ENCODE peak calls at places on chromosomes 12 and 14, in ten cellular contexts. E is gastrocnemius medialis, H is upper lobe of left lung, Z is esophagus squamous epithelium, I is HL-60, R is cardiac fibroblast, A is HCT116, B is sigmoid colon, S is PC-9, T is neuronal stem cell. D is an unnamed sample.

GRCh38 chr12:89211456-89211855 is 140.8 kb downstream of the DUSP6 start:
- DNase-seq in E (no peak), H (no peak), Z (no peak), I (no peak), R (no peak), A (no peak), B (no peak), S (no peak), T (no peak), D (no peak)

GRCh38 chr14:61218157-61218556 is 63.0 kb downstream of the TMEM30B start:
- DNase-seq in E (no peak), H (no peak), Z (no peak), I (no peak), R (no peak), A (no peak), B (no peak), S (no peak), T (no peak), D (no peak)

GRCh38 chr12:3227076-3227975 is 150.1 kb downstream of the TSPAN9 start:
- DNase-seq in E (no peak), H (no peak), Z (no peak), I (no peak), R (no peak), A (no peak), B (no peak), S (no peak), T (no peak), D (no peak)

GRCh38 chr14:95290769-95291440 is 28.8 kb downstream of the CLMN start:
- DNase-seq in E (peak; percentile 65), H (no peak), Z (no peak), I (no peak), R (no peak), A (no peak), B (no peak), S (peak; percentile 27), T (no peak), D (no peak)

GRCh38 chr12:109539508-109539907 is 33.8 kb downstream of the MMAB start:
- DNase-seq in E (no peak), H (no peak), Z (no peak), I (no peak), R (peak; percentile 27), A (no peak), B (no peak), S (no peak), T (no peak), D (no peak)

GRCh38 chr14:59246566-59246965 is 58.1 kb downstream of the DAAM1 start:
- DNase-seq in E (no peak), H (no peak), Z (no peak), I (no peak), R (no peak), A (no peak), B (no peak), S (no peak), T (no peak), D (no peak)

GRCh38 chr12:15688202-15688736 is 100.9 kb downstream of the EPS8 start:
- DNase-seq in E (peak; percentile 37), H (peak; percentile 62), Z (no peak), I (peak; percentile 4), R (peak; percentile 63), A (peak; percentile 93), B (peak; percentile 84), S (no peak), T (no peak), D (peak; percentile 77)

GRCh38 chr12:6367065-6367968 is 8.0 kb downstream of the SCNN1A start:
- DNase-seq in E (no peak), H (no peak), Z (no peak), I (peak; percentile 84), R (peak; percentile 68), A (no peak), B (no peak), S (no peak), T (no peak), D (no peak)

GRCh38 chr12:96193725-96194571 is at the start of gene ELK3:
- DNase-seq in E (peak; percentile 16), H (peak; percentile 78), Z (no peak), I (peak; percentile 70), R (peak; percentile 86), A (no peak), B (peak; percentile 84), S (peak; percentile 66), T (no peak), D (peak; percentile 78)

GRCh38 chr14:73472182-73473114 is 14.1 kb upstream of the NUMB start:
- DNase-seq in E (no peak), H (no peak), Z (no peak), I (no peak), R (peak; percentile 87), A (peak; percentile 60), B (no peak), S (no peak), T (peak; percentile 33), D (no peak)

GRCh38 chr14:75427482-75428229 is at the start of gene JDP2:
- DNase-seq in E (peak; percentile 90), H (peak; percentile 94), Z (no peak), I (peak; percentile 85), R (peak; percentile 91), A (peak; percentile 22), B (peak; percentile 98), S (peak; percentile 99), T (peak; percentile 71), D (peak; percentile 98)

GRCh38 chr12:122730215-122731014 is at the start of gene HCAR1:
- DNase-seq in E (no peak), H (no peak), Z (no peak), I (no peak), R (peak; percentile 52), A (no peak), B (no peak), S (peak; percentile 23), T (no peak), D (no peak)

GRCh38 chr14:39472078-39472477 is 39.8 kb upstream of the FBXO33 start:
- DNase-seq in E (no peak), H (no peak), Z (no peak), I (peak; percentile 71), R (no peak), A (no peak), B (no peak), S (no peak), T (no peak), D (no peak)

GRCh38 chr12:5262450-5262849 is 169.5 kb upstream of the NTF3 start:
- DNase-seq in E (no peak), H (no peak), Z (no peak), I (no peak), R (no peak), A (no peak), B (no peak), S (no peak), T (no peak), D (no peak)

GRCh38 chr14:52464175-52464574 is 88.1 kb downstream of the TXNDC16 start:
- DNase-seq in E (no peak), H (no peak), Z (no peak), I (no peak), R (no peak), A (no peak), B (no peak), S (no peak), T (no peak), D (no peak)
- H3K4me3 ChIP-seq in E (no peak overlapping the region), H (no peak overlapping the region), Z (no peak overlapping the region), I (no peak overlapping the region), R (no peak overlapping the region), A (no peak overlapping the region), B (no peak overlapping the region), S (no peak overlapping the region), T (no peak overlapping the region), D (no peak overlapping the region)

DNA sequence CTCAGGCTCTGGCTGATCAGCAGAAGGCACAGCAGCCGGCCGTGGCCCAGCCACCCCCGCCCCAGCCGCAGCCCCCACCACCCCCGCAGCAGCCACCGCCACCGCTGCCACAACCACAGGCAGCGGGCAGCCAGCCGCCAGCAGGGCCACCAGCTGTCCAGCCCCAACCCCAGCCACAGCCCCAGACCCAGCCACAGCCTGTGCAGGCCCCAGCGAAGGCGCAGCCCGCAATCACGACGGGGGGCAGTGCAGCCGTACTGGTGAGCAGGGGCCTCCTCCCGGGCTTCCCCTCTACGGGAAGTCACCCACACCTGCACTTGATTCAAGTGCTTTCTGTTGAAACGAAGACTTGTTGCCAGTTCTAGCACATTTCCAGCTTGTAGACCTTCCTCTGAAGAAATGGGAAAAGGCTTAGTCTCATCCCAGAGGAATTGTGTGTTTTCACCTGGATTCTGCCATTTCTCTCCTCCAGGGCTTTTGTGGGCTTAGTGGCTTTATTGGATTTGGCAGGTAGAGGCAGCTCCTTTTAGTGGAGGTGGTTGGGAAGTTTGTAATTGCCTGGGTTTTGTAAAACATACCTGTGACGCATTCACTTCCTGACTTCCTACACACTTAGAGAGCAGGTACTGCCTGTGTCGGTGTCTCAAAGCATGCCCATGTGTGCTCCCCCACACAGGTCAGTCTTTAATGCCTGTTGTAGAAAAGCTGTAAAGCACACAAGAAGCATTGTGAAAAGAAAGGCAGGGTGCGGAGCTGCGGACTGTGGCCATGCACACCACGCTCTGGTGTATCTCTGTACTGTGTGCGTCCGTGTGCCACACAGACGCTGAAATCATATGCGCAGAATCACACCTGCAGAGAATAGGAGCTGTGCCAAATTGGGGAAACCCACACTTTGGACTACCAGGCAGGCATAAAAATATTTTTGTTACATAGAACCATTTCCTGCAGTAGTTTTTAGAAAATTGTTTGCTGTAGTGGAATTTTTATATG is 90.5 kb downstream of the DDX51 start:
- DNase-seq in E (no peak), H (no peak), Z (no peak), I (no peak), R (no peak), A (no peak), B (no peak), S (no peak), T (no peak), D (peak; percentile 48)
- H3K4me3 ChIP-seq in E (no peak overlapping the region), H (no peak overlapping the region), Z (no peak overlapping the region), I (no peak overlapping the region), R (no peak overlapping the region), A (no peak overlapping the region), B (no peak overlapping the region), S (no peak overlapping the region), T (no peak overlapping the region), D (no peak overlapping the region)

DNA sequence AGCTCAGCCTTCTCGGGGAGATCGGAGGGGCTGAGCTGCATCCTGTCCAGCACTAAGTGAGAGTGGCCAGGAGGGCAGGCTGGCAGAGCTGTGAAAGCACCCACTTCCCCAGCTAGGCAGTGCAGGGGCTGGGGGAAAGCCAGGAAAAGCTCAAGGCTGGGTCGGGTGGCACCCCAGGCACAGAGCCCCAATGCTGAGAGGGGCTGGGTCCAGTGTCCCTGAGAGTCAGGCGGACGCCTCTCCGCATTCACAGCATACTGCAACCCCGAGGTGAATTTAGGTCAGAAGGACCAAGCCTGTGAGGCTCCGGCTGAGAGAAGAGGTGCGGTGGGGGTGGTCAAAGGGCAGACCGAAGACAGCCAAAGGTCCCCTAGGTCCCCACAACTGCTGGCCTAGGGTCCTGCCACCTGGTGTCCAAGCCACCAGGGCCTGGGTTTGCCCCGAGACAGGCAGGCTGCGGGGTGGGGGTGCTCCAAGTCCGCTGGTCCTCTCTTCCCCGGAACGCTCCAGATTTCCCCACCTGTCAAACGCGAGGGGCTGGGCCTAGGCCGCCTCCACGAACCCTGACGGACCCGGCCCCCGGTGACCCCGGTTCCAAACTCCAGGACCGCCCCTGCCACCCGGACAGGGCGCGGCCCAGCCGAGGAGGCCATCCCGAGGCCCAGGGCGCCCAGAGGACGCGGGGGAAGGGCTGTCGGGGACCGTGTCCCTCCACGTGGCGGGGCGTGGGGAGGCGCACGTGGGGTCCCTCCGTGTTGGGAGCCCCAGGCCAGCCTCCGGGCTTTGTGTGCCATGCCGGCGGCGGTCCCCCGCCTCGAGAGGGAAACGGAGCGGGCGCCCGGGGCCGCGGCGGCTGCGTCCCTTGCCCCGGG is 527 bp downstream of the CAMKK2 start:
- DNase-seq in E (no peak), H (no peak), Z (no peak), I (peak; percentile 31), R (peak; percentile 11), A (no peak), B (peak; percentile 73), S (no peak), T (peak; percentile 33), D (peak; percentile 78)
- H3K4me3 ChIP-seq in E (peak overlapping the region; percentile 86), H (peak overlapping the region; percentile 87), Z (peak overlapping the region; percentile 76), I (peak overlapping the region; percentile 95), R (peak overlapping the region; percentile 96), A (peak overlapping the region; percentile 88), B (peak overlapping the region; percentile 72), S (peak overlapping the region; percentile 95), T (peak overlapping the region; percentile 99), D (peak overlapping the region; percentile 95)

GRCh38 chr14:64721391-64721791 is 17.2 kb downstream of the PLEKHG3 start:
- DNase-seq in E (no peak), H (no peak), Z (no peak), I (no peak), R (peak; percentile 70), A (no peak), B (peak; percentile 75), S (peak; percentile 59), T (no peak), D (no peak)
- H3K4me3 ChIP-seq in E (no peak overlapping the region), H (no peak overlapping the region), Z (no peak overlapping the region), I (no peak overlapping the region), R (no peak overlapping the region), A (no peak overlapping the region), B (no peak overlapping the region), S (no peak overlapping the region), T (no peak overlapping the region), D (no peak overlapping the region)

D was measured in upper lobe of right lung.